ENCODE peak calls at places on chromosomes 13 and 19, in nine cellular contexts. G, F, V, Q, Y, A, W, P and R are unnamed samples.

GRCh38 chr19:18966304-18966703 is 25.3 kb upstream of the HOMER3 start:
- DNase-seq in W (no peak), P (no peak), Q (no peak), A (no peak), V (no peak), F (no peak), G (no peak), Y (no peak), R (no peak)

GRCh38 chr13:112990783-112991182 is 21.8 kb downstream of the MCF2L start:
- DNase-seq in F (no peak), P (no peak), W (peak; percentile 82), G (peak; percentile 80), Q (no peak), A (no peak), Y (peak; percentile 81), V (no peak), R (peak; percentile 87)

GRCh38 chr19:4597975-4598671 is 38.6 kb upstream of the SEMA6B start:
- DNase-seq in Q (peak; percentile 52), W (no peak), V (no peak), F (no peak), Y (peak; percentile 68), A (peak; percentile 52), G (peak; percentile 40), P (peak; percentile 75), R (peak; percentile 11)

GRCh38 chr13:48624858-48625257 is 28.9 kb upstream of the CYSLTR2 start:
- DNase-seq in Q (no peak), Y (peak; percentile 62), P (no peak), G (no peak), W (no peak), A (no peak), V (no peak), F (no peak), R (no peak)

GRCh38 chr19:35959040-35959967 is 23.1 kb downstream of the LRFN3 start:
- DNase-seq in P (no peak), W (no peak), A (peak; percentile 49), Q (peak; percentile 82), Y (no peak), G (peak; percentile 56), V (no peak), F (peak; percentile 88), R (peak; percentile 40)

GRCh38 chr19:3712663-3713531 is 4.7 kb downstream of the TJP3 start:
- DNase-seq in A (no peak), P (no peak), Q (no peak), V (no peak), F (no peak), G (peak; percentile 78), W (peak; percentile 59), Y (no peak), R (peak; percentile 92)

GRCh38 chr13:104006625-104007061 is 940.4 kb upstream of the SLC10A2 start:
- DNase-seq in F (no peak), A (no peak), P (no peak), V (peak; percentile 50), W (no peak), Y (no peak), G (no peak), Q (no peak), R (no peak)

GRCh38 chr19:54426291-54426918 is 11.1 kb downstream of the TTYH1 start:
- DNase-seq in G (no peak), W (no peak), Y (no peak), P (no peak), F (no peak), V (no peak), Q (no peak), A (no peak), R (no peak)

GRCh38 chr13:30194906-30195305 is 112.4 kb downstream of the KATNAL1 start:
- DNase-seq in G (no peak), Q (no peak), W (no peak), V (no peak), F (no peak), Y (no peak), P (no peak), A (no peak), R (no peak)

GRCh38 chr19:31592456-31592855 is 243.2 kb upstream of the TSHZ3 start:
- DNase-seq in G (no peak), A (no peak), W (no peak), V (no peak), Q (no peak), F (no peak), P (no peak), Y (no peak), R (no peak)

GRCh38 chr19:13987101-13987890 is 18.8 kb downstream of the RFX1 start:
- DNase-seq in P (no peak), W (peak; percentile 36), G (no peak), A (peak; percentile 68), V (no peak), Y (no peak), Q (no peak), F (no peak), R (no peak)

GRCh38 chr19:48551437-48552302 is at the start of gene SULT2B1:
- DNase-seq in Y (no peak), F (peak; percentile 20), Q (no peak), V (no peak), A (no peak), G (peak; percentile 87), P (no peak), W (peak; percentile 75), R (peak; percentile 96)

GRCh38 chr13:97257800-97258799 is 36.0 kb downstream of the MBNL2 start:
- DNase-seq in G (no peak), Y (peak; percentile 95), W (peak; percentile 83), F (no peak), A (peak; percentile 47), V (peak; percentile 90), P (no peak), Q (no peak), R (peak; percentile 41)

GRCh38 chr13:84255226-84255625 is 373.0 kb upstream of the SLITRK1 start:
- DNase-seq in G (no peak), P (no peak), W (no peak), Y (no peak), V (no peak), Q (no peak), A (no peak), F (no peak), R (no peak)

GRCh38 chr19:480016-480855 is 16.1 kb upstream of the MADCAM1 start:
- DNase-seq in Y (peak; percentile 93), P (no peak), F (no peak), G (peak; percentile 77), A (peak; percentile 84), Q (peak; percentile 58), V (no peak), W (peak; percentile 87), R (peak; percentile 82)

GRCh38 chr19:19543640-19544039 is 5.6 kb downstream of the CILP2 start:
- DNase-seq in Y (no peak), F (peak; percentile 44), V (no peak), G (no peak), W (no peak), P (no peak), A (no peak), Q (no peak), R (no peak)

GRCh38 chr13:106306748-106307277 is 228.6 kb downstream of the EFNB2 start:
- DNase-seq in F (no peak), Q (no peak), P (no peak), Y (no peak), A (no peak), G (no peak), V (no peak), W (no peak), R (no peak)

GRCh38 chr19:23762884-23763711 is 4.4 kb upstream of the ZNF681 start:
- DNase-seq in G (peak; percentile 93), W (peak; percentile 88), V (peak; percentile 13), P (peak; percentile 84), Y (peak; percentile 94), Q (peak; percentile 85), F (peak; percentile 91), A (peak; percentile 87), R (peak; percentile 73)

GRCh38 chr13:46684287-46685001 is 112.5 kb downstream of the ESD start:
- DNase-seq in P (no peak), G (no peak), V (no peak), A (no peak), Y (no peak), W (no peak), Q (no peak), F (no peak), R (peak; percentile 10)

GRCh38 chr13:46683879-46684278 is 113.1 kb downstream of the ESD start:
- DNase-seq in Q (no peak), P (no peak), V (peak; percentile 46), Y (no peak), F (no peak), A (no peak), W (no peak), G (no peak), R (no peak)

GRCh38 chr13:46687810-46688209 is 109.2 kb downstream of the ESD start:
- DNase-seq in Q (no peak), F (no peak), A (no peak), W (peak; percentile 22), Y (no peak), P (no peak), G (no peak), V (peak; percentile 46), R (peak; percentile 80)

GRCh38 chr13:46686171-46686570 is 110.8 kb downstream of the ESD start:
- DNase-seq in A (no peak), Q (no peak), P (no peak), F (no peak), G (no peak), W (no peak), V (no peak), Y (no peak), R (no peak)

GRCh38 chr13:46685006-46685730 is 111.8 kb downstream of the ESD start:
- DNase-seq in A (no peak), F (no peak), W (no peak), P (no peak), V (no peak), G (no peak), Q (no peak), Y (no peak), R (no peak)
- H3K27ac ChIP-seq in A (peak overlapping the region; percentile 58), F (no peak overlapping the region), W (no peak overlapping the region), P (no peak overlapping the region), V (no peak overlapping the region), G (no peak overlapping the region), Q (no peak overlapping the region), Y (peak overlapping the region; percentile 19), R (no peak overlapping the region)

GRCh38 chr13:27125357-27126282 is 46.0 kb downstream of the USP12 start:
- DNase-seq in Y (no peak), V (no peak), Q (no peak), A (no peak), G (no peak), P (no peak), F (no peak), W (no peak), R (no peak)
- H3K4me1 ChIP-seq in Y (peaks cover 15% of the 10 kb centered on the region), V (peaks cover 14% of the 10 kb centered on the region), Q (peaks cover 11% of the 10 kb centered on the region), A (no peaks in the 10 kb centered on the region), G (peaks cover 3% of the 10 kb centered on the region), P (no peaks in the 10 kb centered on the region), F (peaks cover 16% of the 10 kb centered on the region), W (peaks cover 29% of the 10 kb centered on the region), R (no peaks in the 10 kb centered on the region)

DNA sequence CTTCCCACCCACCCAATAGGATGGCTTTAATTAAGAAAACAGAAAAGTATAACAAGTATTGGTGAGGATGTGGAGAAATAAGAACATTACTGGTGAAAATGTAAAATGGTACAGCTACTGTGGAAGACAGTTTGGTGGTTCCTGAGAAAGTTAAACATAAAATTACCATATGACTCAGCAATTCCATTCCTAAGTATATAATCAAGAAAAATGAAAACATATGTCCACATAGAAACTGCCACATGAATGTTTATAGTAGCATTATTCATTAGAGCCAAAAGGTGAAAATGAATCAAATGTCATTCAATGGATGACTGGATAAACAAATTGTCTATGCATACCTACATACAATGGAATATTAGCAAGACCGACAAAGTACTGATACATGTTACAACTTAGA is 16.9 kb downstream of the DZIP1 start:
- DNase-seq in P (no peak), Q (no peak), A (no peak), G (no peak), W (no peak), V (peak; percentile 79), Y (no peak), F (no peak), R (no peak)
- H3K36me3 ChIP-seq in P (no peaks in the 10 kb centered on the region), Q (no peaks in the 10 kb centered on the region), A (no peaks in the 10 kb centered on the region), G (no peaks in the 10 kb centered on the region), W (peaks cover 2% of the 10 kb centered on the region), V (peaks cover 48% of the 10 kb centered on the region), Y (peaks cover 8% of the 10 kb centered on the region), F (no peaks in the 10 kb centered on the region), R (no peaks in the 10 kb centered on the region)

GRCh38 chr19:10251792-10252694 is at the start of gene MRPL4:
- DNase-seq in Y (peak; percentile 99), V (peak; percentile 99), P (peak; percentile 99), F (peak; percentile 97), Q (peak; percentile 93), G (peak; percentile 96), W (peak; percentile 97), A (peak; percentile 91), R (peak; percentile 99)
- H3K27ac ChIP-seq in Y (peak within 1 kb of the TSS; percentile 86), V (peak within 1 kb of the TSS; percentile 72), P (peak within 1 kb of the TSS; percentile 54), F (peak within 1 kb of the TSS; percentile 87), Q (peak within 1 kb of the TSS; percentile 68), G (peak within 1 kb of the TSS; percentile 91), W (peak within 1 kb of the TSS; percentile 62), A (peak within 1 kb of the TSS; percentile 86), R (peak within 1 kb of the TSS; percentile 46)